ENCODE peak calls at places on chromosomes 7 and 10, in eight cellular contexts. L, U, Q, F, Z, H, T and R are unnamed samples.
A peak's percentile ranks its signal among the peaks of the same experiment; 100 is the strongest.

GRCh38 chr7:20828947-20829346 is 42.3 kb upstream of the SP8 start:
- DNase-seq in L (no peak), U (no peak), Q (no peak), F (no peak), Z (no peak), H (no peak), T (no peak), R (peak; percentile 36)

GRCh38 chr10:126732308-126732707 is 61.8 kb upstream of the C10orf90 start:
- DNase-seq in L (no peak), U (no peak), Q (no peak), F (no peak), Z (no peak), H (no peak), T (no peak), R (no peak)

GRCh38 chr7:120735791-120736190 is 122.2 kb downstream of the TSPAN12 start:
- DNase-seq in L (no peak), U (no peak), Q (no peak), F (no peak), Z (no peak), H (no peak), T (no peak), R (no peak)

GRCh38 chr7:130923930-130924329 is 189.9 kb upstream of the KLF14 start:
- DNase-seq in L (no peak), U (no peak), Q (no peak), F (no peak), Z (no peak), H (no peak), T (no peak), R (no peak)

GRCh38 chr10:14803827-14804226 is 29.1 kb upstream of the FAM107B start:
- DNase-seq in L (no peak), U (no peak), Q (no peak), F (no peak), Z (no peak), H (no peak), T (no peak), R (no peak)

GRCh38 chr7:135186261-135186540 is 15.7 kb upstream of the CYREN start:
- DNase-seq in L (no peak), U (no peak), Q (no peak), F (no peak), Z (no peak), H (no peak), T (no peak), R (no peak)

GRCh38 chr10:29643785-29644501 is 9.2 kb upstream of the SVIL start:
- DNase-seq in L (no peak), U (no peak), Q (no peak), F (no peak), Z (no peak), H (no peak), T (no peak), R (no peak)

GRCh38 chr10:44205072-44205471 is 179.8 kb downstream of the CXCL12 start:
- DNase-seq in L (no peak), U (no peak), Q (peak; percentile 61), F (no peak), Z (no peak), H (no peak), T (no peak), R (no peak)

GRCh38 chr10:103394180-103394579 is 2.1 kb downstream of the ATP5MK start:
- DNase-seq in L (no peak), U (no peak), Q (no peak), F (no peak), Z (no peak), H (no peak), T (no peak), R (no peak)

GRCh38 chr10:51860257-51860656 is 160.9 kb upstream of the CSTF2T start:
- DNase-seq in L (peak; percentile 52), U (no peak), Q (no peak), F (no peak), Z (peak; percentile 83), H (no peak), T (no peak), R (no peak)

GRCh38 chr7:131511774-131512535 is 44.5 kb downstream of the PODXL start:
- DNase-seq in L (no peak), U (no peak), Q (no peak), F (no peak), Z (no peak), H (no peak), T (no peak), R (no peak)

GRCh38 chr10:61188691-61189090 is 244.7 kb upstream of the RHOBTB1 start:
- DNase-seq in L (peak; percentile 16), U (no peak), Q (no peak), F (no peak), Z (no peak), H (no peak), T (peak; percentile 19), R (no peak)

GRCh38 chr10:96719850-96720421 is 378 bp downstream of the PIK3AP1 start:
- DNase-seq in L (peak; percentile 47), U (peak; percentile 66), Q (peak; percentile 77), F (peak; percentile 50), Z (no peak), H (peak; percentile 19), T (peak; percentile 89), R (peak; percentile 94)

GRCh38 chr7:45670227-45670626 is 96.1 kb downstream of the ADCY1 start:
- DNase-seq in L (no peak), U (no peak), Q (no peak), F (no peak), Z (no peak), H (no peak), T (no peak), R (no peak)

GRCh38 chr7:130222-130572 is 62.2 kb upstream of the FAM20C start:
- DNase-seq in L (no peak), U (no peak), Q (no peak), F (no peak), Z (no peak), H (no peak), T (no peak), R (no peak)

GRCh38 chr7:114554781-114555537 is 140.3 kb downstream of the FOXP2 start:
- DNase-seq in L (peak; percentile 38), U (no peak), Q (no peak), F (no peak), Z (peak; percentile 86), H (peak; percentile 23), T (no peak), R (no peak)

GRCh38 chr7:1050254-1050906 is 6.0 kb downstream of the GPR146 start:
- DNase-seq in L (no peak), U (no peak), Q (no peak), F (no peak), Z (no peak), H (no peak), T (no peak), R (no peak)

GRCh38 chr7:46838463-46838862 is 743.4 kb downstream of the TNS3 start:
- DNase-seq in L (no peak), U (no peak), Q (no peak), F (no peak), Z (no peak), H (no peak), T (no peak), R (no peak)

GRCh38 chr7:39749717-39750116 is 126.3 kb downstream of the RALA start:
- DNase-seq in L (no peak), U (no peak), Q (no peak), F (no peak), Z (no peak), H (no peak), T (no peak), R (no peak)

GRCh38 chr10:132397036-132397541 is at the start of gene PWWP2B:
- DNase-seq in L (peak; percentile 19), U (peak; percentile 85), Q (peak; percentile 70), F (peak; percentile 87), Z (peak; percentile 73), H (no peak), T (no peak), R (peak; percentile 23)

GRCh38 chr7:150466477-150466876 is 16.0 kb downstream of the GIMAP8 start:
- DNase-seq in L (no peak), U (no peak), Q (no peak), F (no peak), Z (no peak), H (no peak), T (no peak), R (no peak)

GRCh38 chr10:94138391-94138790 is 144.7 kb downstream of the PLCE1 start:
- DNase-seq in L (no peak), U (no peak), Q (no peak), F (no peak), Z (peak; percentile 64), H (no peak), T (no peak), R (no peak)

GRCh38 chr10:94129393-94130130 is 135.8 kb downstream of the PLCE1 start:
- DNase-seq in L (peak; percentile 17), U (peak; percentile 40), Q (no peak), F (no peak), Z (peak; percentile 91), H (no peak), T (no peak), R (no peak)

GRCh38 chr10:94137747-94138146 is 144.0 kb downstream of the PLCE1 start:
- DNase-seq in L (no peak), U (no peak), Q (no peak), F (no peak), Z (peak; percentile 76), H (no peak), T (no peak), R (no peak)

GRCh38 chr10:94131885-94132284 is 138.2 kb downstream of the PLCE1 start:
- DNase-seq in L (peak; percentile 61), U (no peak), Q (no peak), F (no peak), Z (peak; percentile 80), H (no peak), T (no peak), R (no peak)

GRCh38 chr10:94133239-94133638 is 139.5 kb downstream of the PLCE1 start:
- DNase-seq in L (peak; percentile 55), U (no peak), Q (no peak), F (peak; percentile 25), Z (no peak), H (no peak), T (no peak), R (no peak)
- TF ChIP-seq EZH2phosphoT487 in L (no peak), U (no peak), Q (no peak), F (no peak), Z (no peak), H (no peak), T (no peak), R (no peak)

GRCh38 chr7:74312418-74313021 is 23.3 kb downstream of the CLIP2 start:
- DNase-seq in L (peak; percentile 95), U (no peak), Q (no peak), F (peak; percentile 30), Z (no peak), H (peak; percentile 60), T (no peak), R (no peak)
- H3K4me2 ChIP-seq in L (peak overlapping the region; percentile 86), U (no peak overlapping the region), Q (no peak overlapping the region), F (no peak overlapping the region), Z (no peak overlapping the region), H (peak overlapping the region; percentile 97), T (peak overlapping the region; percentile 43), R (no peak overlapping the region)

GRCh38 chr7:80288175-80289122 is 153.8 kb downstream of the GNAI1 start:
- DNase-seq in L (peak; percentile 38), U (no peak), Q (no peak), F (no peak), Z (peak; percentile 53), H (no peak), T (peak; percentile 36), R (no peak)
- TF ChIP-seq EZH2phosphoT487 in L (no peak), U (no peak), Q (no peak), F (no peak), Z (no peak), H (no peak), T (no peak), R (no peak)

DNA sequence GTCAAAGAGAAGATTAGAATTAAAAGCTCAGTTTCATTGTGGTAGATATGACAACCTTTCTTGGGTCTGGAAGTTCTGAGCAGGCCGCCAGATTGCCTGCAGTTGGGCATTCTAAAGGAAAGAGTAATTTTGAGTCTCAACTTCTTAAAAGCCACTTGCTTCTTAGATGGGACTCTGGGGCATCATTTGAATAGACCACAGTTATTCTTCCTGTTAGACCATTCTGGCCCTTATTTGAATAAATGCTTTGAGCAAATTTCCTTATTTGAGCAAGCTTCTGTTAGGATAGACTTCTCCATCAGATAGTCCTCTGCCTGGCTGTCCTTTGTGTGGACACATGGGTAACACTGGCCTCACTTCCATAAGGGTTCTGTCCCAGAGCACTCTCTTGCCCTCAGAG is 40.2 kb downstream of the SND1 start:
- DNase-seq in L (no peak), U (no peak), Q (no peak), F (no peak), Z (no peak), H (no peak), T (no peak), R (no peak)
- H3K4me2 ChIP-seq in L (no peak overlapping the region), U (no peak overlapping the region), Q (no peak overlapping the region), F (no peak overlapping the region), Z (no peak overlapping the region), H (no peak overlapping the region), T (no peak overlapping the region), R (no peak overlapping the region)